ENCODE peak calls at places on chromosome 1, in seven cellular contexts. E, O, X, H, G, Q and M are unnamed samples.
A peak's percentile ranks its signal among the peaks of the same experiment; 100 is the strongest.

GRCh38 chr1:28096210-28097099 is 8.0 kb upstream of the EYA3 start:
- DNase-seq in E (no peak), O (no peak), X (no peak), H (no peak), G (no peak), Q (no peak), M (no peak)

GRCh38 chr1:1778827-1779675 is 781 bp upstream of the NADK start:
- DNase-seq in E (no peak), O (peak; percentile 82), X (peak; percentile 73), H (peak; percentile 72), G (peak; percentile 88), Q (no peak), M (no peak)

GRCh38 chr1:235683653-235684052 is 34.1 kb upstream of the GNG4 start:
- DNase-seq in E (no peak), O (no peak), X (no peak), H (no peak), G (no peak), Q (peak; percentile 24), M (no peak)

GRCh38 chr1:84603941-84604830 is 29.9 kb upstream of the CTBS start:
- DNase-seq in E (peak; percentile 85), O (no peak), X (no peak), H (peak; percentile 61), G (no peak), Q (peak; percentile 81), M (peak; percentile 84)

GRCh38 chr1:201625711-201626300 is 86.9 kb downstream of the NAV1 start:
- DNase-seq in E (no peak), O (no peak), X (no peak), H (no peak), G (no peak), Q (no peak), M (no peak)

GRCh38 chr1:51924455-51924854 is 45.9 kb upstream of the NRDC start:
- DNase-seq in E (no peak), O (no peak), X (no peak), H (no peak), G (no peak), Q (peak; percentile 77), M (no peak)

GRCh38 chr1:21304488-21304887 is 14.2 kb upstream of the ECE1 start:
- DNase-seq in E (no peak), O (no peak), X (no peak), H (no peak), G (no peak), Q (no peak), M (no peak)

GRCh38 chr1:186301448-186301847 is 73.6 kb downstream of the TPR start:
- DNase-seq in E (no peak), O (no peak), X (no peak), H (no peak), G (no peak), Q (no peak), M (no peak)

GRCh38 chr1:6010554-6010953 is 18.3 kb upstream of the NPHP4 start:
- DNase-seq in E (no peak), O (no peak), X (no peak), H (no peak), G (no peak), Q (no peak), M (no peak)

GRCh38 chr1:220119043-220119512 is 25.1 kb downstream of the IARS2 start:
- DNase-seq in E (no peak), O (no peak), X (no peak), H (no peak), G (no peak), Q (peak; percentile 21), M (no peak)

GRCh38 chr1:178060789-178061556 is 32.9 kb upstream of the RASAL2 start:
- DNase-seq in E (no peak), O (peak; percentile 49), X (no peak), H (no peak), G (no peak), Q (peak; percentile 84), M (no peak)

GRCh38 chr1:218480691-218481099 is 135.6 kb downstream of the TGFB2 start:
- DNase-seq in E (no peak), O (no peak), X (no peak), H (no peak), G (no peak), Q (peak; percentile 95), M (no peak)

GRCh38 chr1:206839857-206840256 is 25.6 kb upstream of the IL20 start:
- DNase-seq in E (peak; percentile 75), O (no peak), X (no peak), H (no peak), G (no peak), Q (peak; percentile 71), M (no peak)

GRCh38 chr1:29120367-29120766 is 3.3 kb downstream of the TMEM200B start:
- DNase-seq in E (no peak), O (no peak), X (no peak), H (no peak), G (no peak), Q (no peak), M (no peak)

GRCh38 chr1:186858923-186859322 is 30.2 kb downstream of the PLA2G4A start:
- DNase-seq in E (no peak), O (no peak), X (no peak), H (no peak), G (no peak), Q (no peak), M (no peak)

GRCh38 chr1:66520655-66521054 is 13.3 kb upstream of the SGIP1 start:
- DNase-seq in E (no peak), O (no peak), X (no peak), H (no peak), G (no peak), Q (no peak), M (no peak)

GRCh38 chr1:31790641-31791091 is 25.2 kb downstream of the SPOCD1 start:
- DNase-seq in E (no peak), O (peak; percentile 11), X (no peak), H (no peak), G (peak; percentile 38), Q (no peak), M (no peak)

GRCh38 chr1:179589524-179589923 is 2.1 kb upstream of the TDRD5 start:
- DNase-seq in E (no peak), O (no peak), X (no peak), H (no peak), G (no peak), Q (no peak), M (no peak)

GRCh38 chr1:179587336-179587735 is 4.3 kb upstream of the TDRD5 start:
- DNase-seq in E (no peak), O (no peak), X (no peak), H (no peak), G (no peak), Q (no peak), M (no peak)

GRCh38 chr1:179588425-179589024 is 3.1 kb upstream of the TDRD5 start:
- DNase-seq in E (no peak), O (no peak), X (no peak), H (no peak), G (no peak), Q (no peak), M (no peak)

GRCh38 chr1:179583869-179584268 is 7.8 kb upstream of the TDRD5 start:
- DNase-seq in E (no peak), O (no peak), X (no peak), H (no peak), G (no peak), Q (no peak), M (no peak)

DNA sequence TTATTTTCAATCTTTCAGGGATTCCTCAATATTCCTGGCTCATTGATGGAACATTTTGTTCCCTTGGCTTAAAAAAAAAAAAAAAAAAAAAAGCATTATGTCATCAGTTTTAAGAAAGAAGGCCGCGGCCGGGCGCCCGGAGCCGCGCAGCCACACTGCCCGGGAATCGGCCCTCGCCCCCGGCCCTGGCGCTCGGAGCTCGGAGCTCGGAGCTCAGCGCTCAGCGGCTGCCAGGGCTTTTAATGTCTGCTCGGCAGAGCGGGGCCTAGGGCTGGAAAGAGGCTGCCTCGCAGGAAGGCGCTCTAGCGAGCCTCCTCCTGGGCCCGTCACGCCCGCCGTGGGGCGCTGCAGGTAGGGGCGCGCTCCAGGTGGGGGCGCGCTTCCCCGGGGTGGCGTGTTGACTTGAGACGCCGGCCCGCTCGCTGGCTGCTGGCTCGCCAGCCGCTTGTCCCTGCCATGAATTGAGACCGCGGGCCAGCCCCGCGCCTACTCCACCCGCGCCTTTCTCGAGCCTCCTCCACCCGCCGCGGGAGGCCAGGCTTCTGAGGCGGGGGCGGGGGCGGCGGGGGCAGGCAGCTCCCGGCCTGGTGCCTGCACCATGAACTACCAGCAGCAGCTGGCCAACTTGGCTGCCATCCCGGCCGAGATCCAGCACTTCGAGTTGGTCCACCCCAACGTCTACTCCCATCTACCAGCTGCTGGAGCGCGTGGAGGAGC is 5.4 kb upstream of the TDRD5 start:
- DNase-seq in E (no peak), O (peak; percentile 82), X (no peak), H (peak; percentile 55), G (peak; percentile 80), Q (no peak), M (no peak)
- TF ChIP-seq CTCF in E (peak; percentile 34), O (peak; percentile 82), X (no peak), H (peak; percentile 69), G (peak; percentile 32), Q (peak; percentile 27), M (peak; percentile 54)

GRCh38 chr1:153919879-153920852 is 2.6 kb downstream of the GATAD2B start:
- DNase-seq in E (peak; percentile 65), O (no peak), X (peak; percentile 42), H (no peak), G (no peak), Q (peak; percentile 42), M (no peak)
- TF ChIP-seq CTCF in E (peak; percentile 21), O (peak; percentile 19), X (peak; percentile 29), H (peak; percentile 31), G (no peak), Q (peak; percentile 37), M (peak; percentile 49)

GRCh38 chr1:164803366-164803765 is 244.4 kb downstream of the PBX1 start:
- DNase-seq in E (no peak), O (no peak), X (no peak), H (no peak), G (no peak), Q (no peak), M (no peak)

GRCh38 chr1:164805399-164805798 is 246.4 kb downstream of the PBX1 start:
- DNase-seq in E (no peak), O (no peak), X (no peak), H (no peak), G (no peak), Q (peak; percentile 33), M (no peak)

GRCh38 chr1:164802573-164803282 is 243.7 kb downstream of the PBX1 start:
- DNase-seq in E (no peak), O (no peak), X (no peak), H (no peak), G (no peak), Q (no peak), M (no peak)

GRCh38 chr1:164804366-164804765 is 245.4 kb downstream of the PBX1 start:
- DNase-seq in E (no peak), O (no peak), X (no peak), H (no peak), G (no peak), Q (peak; percentile 68), M (no peak)

GRCh38 chr1:164806531-164806930 is 247.5 kb downstream of the PBX1 start:
- DNase-seq in E (no peak), O (peak; percentile 59), X (no peak), H (no peak), G (no peak), Q (no peak), M (no peak)
- TF ChIP-seq CTCF in E (no peak), O (no peak), X (no peak), H (no peak), G (no peak), Q (no peak), M (no peak)

DNA sequence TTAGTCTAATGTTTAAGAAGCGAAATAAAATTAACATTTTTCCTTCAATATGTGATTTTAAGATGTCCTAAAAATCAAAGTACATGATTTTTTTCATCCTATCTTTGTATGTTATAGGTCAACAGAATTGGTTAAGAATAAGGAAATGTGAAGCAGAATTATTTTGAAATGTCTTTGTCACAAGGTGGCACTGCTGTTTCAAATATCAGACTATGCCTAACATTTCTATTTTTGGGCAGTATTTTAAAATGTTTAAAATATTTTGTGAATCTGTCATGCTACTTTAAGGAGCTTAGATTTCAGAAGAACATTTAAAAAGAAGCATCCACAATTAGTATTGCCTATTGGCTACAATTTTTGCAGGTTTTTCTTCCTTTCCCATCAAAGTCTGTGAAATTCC is 38.7 kb downstream of the AMY1C start:
- DNase-seq in E (no peak), O (no peak), X (no peak), H (no peak), G (no peak), Q (no peak), M (no peak)
- TF ChIP-seq CTCF in E (no peak), O (peak; percentile 34), X (no peak), H (no peak), G (no peak), Q (peak; percentile 33), M (peak; percentile 47)